ENCODE peak calls at places on chromosomes 12 and 14, in six cellular contexts. S, T, P, N, M and C are unnamed samples.

GRCh38 chr12:12537421-12537820 is 25.2 kb downstream of the DUSP16 start:
- DNase-seq in S (no peak), T (no peak), P (peak), N (no peak), M (no peak), C (no peak)

GRCh38 chr12:49369723-49370145 is 2.5 kb downstream of the SPATS2 start:
- DNase-seq in S (peak), T (peak), P (peak), N (peak), M (peak), C (peak)

GRCh38 chr12:24256636-24257150 is 307.2 kb upstream of the SOX5 start:
- DNase-seq in S (no peak), T (no peak), P (no peak), N (no peak), M (no peak), C (no peak)

GRCh38 chr14:105806568-105806967 is 280.2 kb downstream of the TMEM121 start:
- DNase-seq in S (no peak), T (no peak), P (no peak), N (no peak), M (no peak), C (no peak)

GRCh38 chr14:52355016-52355430 is 40.9 kb downstream of the PTGER2 start:
- DNase-seq in S (peak), T (no peak), P (peak), N (no peak), M (no peak), C (no peak)

GRCh38 chr12:100566887-100567637 is 6.4 kb upstream of the GAS2L3 start:
- DNase-seq in S (peak), T (no peak), P (peak), N (no peak), M (peak), C (peak)

GRCh38 chr12:52831251-52831650 is 2.9 kb downstream of the KRT79 start:
- DNase-seq in S (no peak), T (no peak), P (no peak), N (no peak), M (no peak), C (no peak)

GRCh38 chr12:132389526-132390286 is 60.3 kb upstream of the GALNT9 start:
- DNase-seq in S (no peak), T (no peak), P (no peak), N (no peak), M (no peak), C (no peak)

GRCh38 chr12:79360269-79360668 is 330.5 kb downstream of the PAWR start:
- DNase-seq in S (no peak), T (no peak), P (no peak), N (no peak), M (no peak), C (no peak)

GRCh38 chr12:127254420-127254955 is 1012.5 kb upstream of the TMEM132C start:
- DNase-seq in S (no peak), T (no peak), P (no peak), N (no peak), M (no peak), C (no peak)

GRCh38 chr12:110141389-110141788 is 17.2 kb downstream of the IFT81 start:
- DNase-seq in S (no peak), T (no peak), P (peak), N (peak), M (no peak), C (no peak)

GRCh38 chr12:9787340-9787737 is 26.6 kb upstream of the CD69 start:
- DNase-seq in S (peak), T (no peak), P (no peak), N (no peak), M (no peak), C (no peak)

GRCh38 chr14:104134061-104134965 is 4.1 kb upstream of the KIF26A start:
- DNase-seq in S (no peak), T (peak), P (no peak), N (no peak), M (no peak), C (no peak)

GRCh38 chr12:127957001-127957660 is 309.8 kb upstream of the TMEM132C start:
- DNase-seq in S (peak), T (no peak), P (peak), N (no peak), M (no peak), C (no peak)

GRCh38 chr12:63955831-63956685 is 111.6 kb downstream of the SRGAP1 start:
- DNase-seq in S (no peak), T (no peak), P (peak), N (peak), M (peak), C (no peak)

GRCh38 chr12:110249716-110250225 is 31.3 kb upstream of the ATP2A2 start:
- DNase-seq in S (no peak), T (no peak), P (no peak), N (no peak), M (no peak), C (no peak)

GRCh38 chr12:125403145-125403789 is 338.0 kb downstream of the AACS start:
- DNase-seq in S (peak), T (peak), P (peak), N (no peak), M (peak), C (peak)

GRCh38 chr14:104397956-104398355 is 181.6 kb upstream of the C14orf180 start:
- DNase-seq in S (no peak), T (no peak), P (no peak), N (no peak), M (no peak), C (no peak)

GRCh38 chr14:74538411-74539391 is 45.1 kb downstream of the ISCA2 start:
- DNase-seq in S (no peak), T (no peak), P (no peak), N (no peak), M (no peak), C (no peak)

GRCh38 chr12:27922591-27923139 is 49.9 kb downstream of the PTHLH start:
- DNase-seq in S (peak), T (no peak), P (peak), N (no peak), M (no peak), C (no peak)

GRCh38 chr12:4286771-4287317 is 13.3 kb downstream of the CCND2 start:
- DNase-seq in S (no peak), T (no peak), P (no peak), N (no peak), M (no peak), C (no peak)

GRCh38 chr12:113190761-113191160 is 5.2 kb downstream of the RITA1 start:
- DNase-seq in S (peak), T (peak), P (peak), N (no peak), M (peak), C (no peak)

GRCh38 chr14:92437729-92438280 is 75.8 kb upstream of the RIN3 start:
- DNase-seq in S (no peak), T (no peak), P (no peak), N (no peak), M (peak), C (no peak)

GRCh38 chr12:19282133-19282532 is 152.6 kb downstream of the PLEKHA5 start:
- DNase-seq in S (no peak), T (no peak), P (no peak), N (no peak), M (no peak), C (no peak)

GRCh38 chr12:104456950-104457745 is 400 bp downstream of the CHST11 start:
- DNase-seq in S (peak), T (peak), P (peak), N (peak), M (peak), C (peak)

GRCh38 chr14:74804219-74804825 is 41.2 kb downstream of the YLPM1 start:
- DNase-seq in S (peak), T (peak), P (peak), N (no peak), M (peak), C (peak)

GRCh38 chr12:75658286-75658685 is 146.9 kb upstream of the KRR1 start:
- DNase-seq in S (peak), T (no peak), P (no peak), N (no peak), M (no peak), C (no peak)

GRCh38 chr12:6434205-6435180 is 10.3 kb upstream of the CD27 start:
- DNase-seq in S (no peak), T (no peak), P (no peak), N (no peak), M (peak), C (no peak)

GRCh38 chr12:45121224-45121623 is 70.3 kb upstream of the DBX2 start:
- DNase-seq in S (peak), T (peak), P (no peak), N (no peak), M (peak), C (no peak)

GRCh38 chr12:50742776-50743175 is 21.1 kb upstream of the ATF1 start:
- DNase-seq in S (no peak), T (no peak), P (no peak), N (no peak), M (no peak), C (no peak)

GRCh38 chr14:24042733-24043132 is 9.1 kb upstream of the CARMIL3 start:
- DNase-seq in S (no peak), T (peak), P (peak), N (no peak), M (no peak), C (no peak)

GRCh38 chr14:92785601-92786426 is 8.3 kb upstream of the GOLGA5 start:
- DNase-seq in S (peak), T (no peak), P (peak), N (peak), M (no peak), C (no peak)

GRCh38 chr12:125203145-125203765 is 138.0 kb downstream of the AACS start:
- DNase-seq in S (peak), T (peak), P (peak), N (no peak), M (no peak), C (peak)

GRCh38 chr14:58430156-58430555 is 2.6 kb downstream of the KIAA0586 start:
- DNase-seq in S (peak), T (no peak), P (peak), N (no peak), M (peak), C (no peak)

GRCh38 chr12:119177724-119178380 is 879 bp upstream of the HSPB8 start:
- DNase-seq in S (no peak), T (no peak), P (no peak), N (no peak), M (no peak), C (no peak)

GRCh38 chr12:78671295-78671694 is 193.3 kb upstream of the SYT1 start:
- DNase-seq in S (peak), T (no peak), P (peak), N (no peak), M (no peak), C (no peak)

GRCh38 chr14:93880025-93880820 is 46.9 kb upstream of the FAM181A start:
- DNase-seq in S (no peak), T (no peak), P (peak), N (peak), M (no peak), C (no peak)

GRCh38 chr14:64955297-64955696 is 12.8 kb upstream of the GPX2 start:
- DNase-seq in S (no peak), T (no peak), P (no peak), N (no peak), M (no peak), C (no peak)